ENCODE peak calls at places on chromosomes 2 and 18, in nine cellular contexts. B is HCT116, G is fibroblast of lung, Z is mammary epithelial cell, J is astrocyte, F is PC-3, E is GM23248, C is endothelial cell of umbilical vein, O is endodermal cell. M is an unnamed sample. For H3K36me3, the result is how much of the 10 kb centered on the place peaks cover.

GRCh38 chr18:46250084-46250811 is 146.1 kb downstream of the HAUS1 start:
- DNase-seq in B (peak), G (peak), Z (peak), J (peak), F (peak), E (peak), C (peak), O (no peak), M (peak)

GRCh38 chr18:73691118-73691517 is 456.5 kb downstream of the FBXO15 start:
- DNase-seq in B (no peak), G (peak), Z (no peak), J (peak), F (peak), E (peak), C (peak), O (no peak), M (peak)

GRCh38 chr2:40416486-40416885 is 35.4 kb downstream of the SLC8A1 start:
- DNase-seq in B (no peak), G (no peak), Z (peak), J (peak), F (peak), E (no peak), C (no peak), O (no peak), M (no peak)

GRCh38 chr2:182672471-182673165 is 43.4 kb upstream of the DNAJC10 start:
- DNase-seq in B (peak), G (peak), Z (peak), J (peak), F (peak), E (peak), C (peak), O (no peak), M (peak)

GRCh38 chr18:75131455-75132000 is 77.4 kb downstream of the PTGR3 start:
- DNase-seq in B (no peak), G (no peak), Z (no peak), J (no peak), F (no peak), E (peak), C (no peak), O (peak), M (no peak)

GRCh38 chr2:43024515-43024962 is 201.9 kb downstream of the ZFP36L2 start:
- DNase-seq in B (peak), G (peak), Z (no peak), J (no peak), F (peak), E (peak), C (peak), O (peak), M (peak)

GRCh38 chr2:182447843-182448242 is 21.0 kb upstream of the PDE1A start:
- DNase-seq in B (no peak), G (peak), Z (no peak), J (peak), F (no peak), E (peak), C (no peak), O (no peak), M (peak)

GRCh38 chr2:163621445-163622004 is 114.3 kb downstream of the FIGN start:
- DNase-seq in B (no peak), G (no peak), Z (no peak), J (no peak), F (no peak), E (no peak), C (no peak), O (peak), M (no peak)

GRCh38 chr2:152925540-152926448 is 207.4 kb downstream of the ARL6IP6 start:
- DNase-seq in B (peak), G (peak), Z (peak), J (peak), F (peak), E (peak), C (peak), O (peak), M (peak)

GRCh38 chr18:39296293-39296888 is 1730.8 kb upstream of the CELF4 start:
- DNase-seq in B (no peak), G (no peak), Z (no peak), J (no peak), F (no peak), E (no peak), C (no peak), O (no peak), M (no peak)

GRCh38 chr2:9820020-9820973 is 23.0 kb upstream of the TAF1B start:
- DNase-seq in B (no peak), G (peak), Z (peak), J (peak), F (peak), E (peak), C (no peak), O (peak), M (no peak)

GRCh38 chr18:61435064-61435652 is 101.9 kb downstream of the CDH20 start:
- DNase-seq in B (peak), G (peak), Z (no peak), J (no peak), F (peak), E (peak), C (peak), O (peak), M (peak)

GRCh38 chr2:211860224-211860623 is 678.4 kb downstream of the ERBB4 start:
- DNase-seq in B (no peak), G (no peak), Z (no peak), J (no peak), F (peak), E (no peak), C (no peak), O (no peak), M (no peak)

GRCh38 chr2:217751952-217752351 is 250.8 kb downstream of the TNS1 start:
- DNase-seq in B (no peak), G (no peak), Z (no peak), J (no peak), F (no peak), E (no peak), C (no peak), O (peak), M (no peak)

GRCh38 chr18:38695559-38696270 is 1130.1 kb upstream of the CELF4 start:
- DNase-seq in B (no peak), G (peak), Z (peak), J (peak), F (peak), E (peak), C (no peak), O (no peak), M (peak)

GRCh38 chr18:23902396-23902795 is 112.2 kb upstream of the TTC39C start:
- DNase-seq in B (no peak), G (no peak), Z (no peak), J (no peak), F (no peak), E (no peak), C (no peak), O (no peak), M (no peak)

GRCh38 chr2:181784556-181784955 is 104.2 kb upstream of the NEUROD1 start:
- DNase-seq in B (peak), G (peak), Z (peak), J (peak), F (peak), E (peak), C (peak), O (no peak), M (peak)

GRCh38 chr2:105786231-105787230 is 41.8 kb downstream of the NCK2 start:
- DNase-seq in B (no peak), G (no peak), Z (no peak), J (no peak), F (no peak), E (no peak), C (no peak), O (no peak), M (no peak)
- H3K9ac ChIP-seq in B (no peak), G (no peak), Z (no peak), J (no peak), F (no peak), E (no peak), C (no peak), O (no peak), M (no peak)

GRCh38 chr2:119155633-119156032 is 2.9 kb downstream of the C1QL2 start:
- DNase-seq in B (no peak), G (no peak), Z (no peak), J (no peak), F (no peak), E (no peak), C (no peak), O (peak), M (no peak)

GRCh38 chr2:119158563-119159347 is at the start of gene C1QL2:
- DNase-seq in B (no peak), G (no peak), Z (peak), J (no peak), F (no peak), E (peak), C (no peak), O (peak), M (peak)

GRCh38 chr2:119156105-119156890 is 2.3 kb downstream of the C1QL2 start:
- DNase-seq in B (no peak), G (no peak), Z (peak), J (no peak), F (no peak), E (peak), C (no peak), O (peak), M (no peak)

GRCh38 chr2:119157850-119158511 is 570 bp downstream of the C1QL2 start:
- DNase-seq in B (no peak), G (no peak), Z (no peak), J (no peak), F (no peak), E (no peak), C (no peak), O (peak), M (no peak)

GRCh38 chr2:119156891-119157773 is 1.4 kb downstream of the C1QL2 start:
- DNase-seq in B (no peak), G (no peak), Z (no peak), J (no peak), F (no peak), E (no peak), C (no peak), O (peak), M (no peak)
- H3K4me3 ChIP-seq in B (no peak), G (no peak), Z (no peak), J (no peak), F (no peak), E (no peak), C (no peak), O (peak), M (no peak)

GRCh38 chr2:1430491-1430890 is 17.2 kb downstream of the TPO start:
- DNase-seq in B (no peak), G (no peak), Z (no peak), J (no peak), F (no peak), E (no peak), C (no peak), O (no peak), M (no peak)

GRCh38 chr2:1431886-1432400 is 18.7 kb downstream of the TPO start:
- DNase-seq in B (no peak), G (no peak), Z (no peak), J (no peak), F (no peak), E (no peak), C (no peak), O (no peak), M (no peak)

GRCh38 chr2:1422716-1423285 is 9.5 kb downstream of the TPO start:
- DNase-seq in B (no peak), G (no peak), Z (no peak), J (no peak), F (no peak), E (no peak), C (no peak), O (peak), M (no peak)

GRCh38 chr2:1429895-1430294 is 16.6 kb downstream of the TPO start:
- DNase-seq in B (no peak), G (no peak), Z (no peak), J (no peak), F (no peak), E (no peak), C (no peak), O (no peak), M (no peak)

DNA sequence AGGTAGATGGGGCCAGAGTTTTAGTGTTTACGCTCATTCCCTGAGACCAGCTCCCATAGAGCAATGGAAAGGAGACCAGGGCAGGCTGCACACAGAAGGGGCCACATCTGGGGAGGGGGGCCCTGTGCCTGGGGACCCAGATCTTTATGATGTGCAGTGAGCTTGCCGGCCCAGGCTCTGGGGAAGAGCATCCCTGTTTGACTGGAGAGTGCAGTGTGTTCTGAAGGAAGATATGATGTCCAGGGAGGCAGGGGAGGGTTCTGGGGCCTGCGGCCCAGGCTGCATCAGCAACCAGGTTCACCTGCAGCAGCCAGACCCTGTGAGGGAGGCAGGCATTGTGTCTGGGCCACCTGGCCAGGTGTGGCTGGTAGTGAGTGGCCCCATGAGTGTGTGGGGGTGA is 13.8 kb downstream of the TPO start:
- DNase-seq in B (no peak), G (no peak), Z (no peak), J (no peak), F (no peak), E (no peak), C (no peak), O (no peak), M (no peak)
- H3K36me3 ChIP-seq in B (under half), G (under half), Z (under half), J (under half), F (under half), E (under half), C (under half), O (under half), M (under half)

GRCh38 chr2:126864861-126865260 is 33.8 kb upstream of the TEX51 start:
- DNase-seq in B (peak), G (no peak), Z (no peak), J (no peak), F (no peak), E (peak), C (no peak), O (peak), M (no peak)

GRCh38 chr2:126859631-126860030 is 39.1 kb upstream of the TEX51 start:
- DNase-seq in B (no peak), G (no peak), Z (no peak), J (no peak), F (no peak), E (no peak), C (no peak), O (peak), M (no peak)

GRCh38 chr2:126863336-126864015 is 35.2 kb upstream of the TEX51 start:
- DNase-seq in B (no peak), G (no peak), Z (no peak), J (no peak), F (no peak), E (no peak), C (no peak), O (no peak), M (no peak)

GRCh38 chr2:126860395-126860794 is 38.3 kb upstream of the TEX51 start:
- DNase-seq in B (no peak), G (no peak), Z (no peak), J (no peak), F (no peak), E (no peak), C (no peak), O (no peak), M (no peak)

GRCh38 chr2:126862730-126863129 is 36.0 kb upstream of the TEX51 start:
- DNase-seq in B (no peak), G (no peak), Z (no peak), J (no peak), F (no peak), E (no peak), C (no peak), O (no peak), M (no peak)
- H3K9ac ChIP-seq in B (no peak), G (no peak), Z (no peak), J (no peak), F (no peak), E (no peak), C (no peak), O (no peak), M (no peak)

DNA sequence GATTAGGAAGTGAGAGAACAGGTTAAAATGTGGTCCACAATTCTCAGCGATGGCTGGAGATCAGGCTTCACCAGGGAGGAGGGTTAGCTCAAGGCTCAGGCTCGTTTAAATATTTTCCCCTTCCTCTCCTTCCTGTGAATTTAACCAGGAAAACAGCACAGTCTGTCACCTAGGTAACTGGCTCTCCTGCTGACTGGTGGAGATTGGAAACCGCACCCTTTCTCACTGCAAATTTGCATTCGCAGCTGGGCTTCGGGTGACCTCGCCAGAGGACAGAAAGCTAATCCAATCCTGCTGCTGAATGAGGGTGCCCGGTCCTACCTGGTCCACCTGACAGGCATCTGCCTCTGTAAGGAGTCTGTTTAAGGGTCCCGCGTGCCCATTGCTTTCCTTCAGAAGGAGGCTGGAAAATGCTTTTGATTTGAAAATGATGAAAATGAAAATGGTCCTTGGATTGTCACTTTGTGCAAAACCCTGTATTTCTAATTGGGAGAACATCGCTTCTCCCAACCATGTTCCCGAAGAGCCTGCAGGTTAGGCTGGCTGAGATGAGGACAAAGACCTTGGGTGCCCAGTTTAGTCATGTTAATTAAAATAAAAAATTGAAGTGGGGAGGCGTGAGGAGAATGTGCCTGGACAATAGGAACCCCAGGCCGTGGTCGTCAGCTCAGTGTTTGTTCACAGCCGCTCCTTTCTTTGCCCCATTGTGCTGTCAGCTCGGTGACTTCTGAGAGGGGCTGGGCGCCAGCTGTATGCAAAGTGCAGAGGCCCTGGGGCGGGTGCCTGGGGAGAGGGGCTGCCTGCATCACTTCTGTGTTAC is 43.4 kb upstream of the MTCL1 start:
- DNase-seq in B (no peak), G (peak), Z (peak), J (peak), F (peak), E (peak), C (peak), O (peak), M (no peak)
- H3K4me3 ChIP-seq in B (no peak), G (no peak), Z (no peak), J (no peak), F (no peak), E (no peak), C (peak), O (peak), M (no peak)

DNA sequence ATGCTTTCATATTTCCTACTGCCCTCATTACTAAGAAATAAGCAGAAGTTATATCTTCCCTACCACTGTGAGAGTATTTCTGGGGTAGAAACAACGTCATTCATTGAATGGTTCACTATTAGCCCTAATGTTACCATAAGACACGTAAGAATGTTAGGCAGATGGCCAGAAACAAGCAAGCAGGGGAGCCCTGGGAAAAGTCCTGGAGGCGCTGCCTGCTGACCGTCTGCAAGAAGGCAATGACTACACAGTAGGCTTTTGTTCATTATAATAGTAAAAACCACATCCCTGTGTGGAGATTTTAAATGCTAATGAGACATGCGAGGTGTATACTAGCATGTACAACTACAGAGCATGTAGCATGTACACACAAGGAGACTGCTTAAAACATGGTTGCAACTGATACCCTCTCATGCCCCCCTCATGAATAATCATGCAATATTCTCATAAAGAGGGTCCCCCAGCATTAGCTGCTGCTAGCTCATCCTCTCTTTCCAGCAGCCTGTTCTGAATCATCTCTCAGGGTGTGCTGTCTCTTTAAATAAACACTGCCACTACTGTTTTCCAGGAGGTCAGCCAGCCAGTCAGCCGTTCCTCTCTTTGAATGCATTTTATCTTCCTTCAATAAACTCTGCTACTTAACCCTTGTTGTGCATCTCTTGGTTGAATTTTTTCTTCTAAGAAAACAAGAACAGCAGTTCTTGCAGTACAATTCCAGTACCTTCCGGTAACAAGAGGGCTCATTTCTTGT is 23.6 kb downstream of the SUCLG1 start:
- DNase-seq in B (no peak), G (peak), Z (peak), J (peak), F (no peak), E (peak), C (no peak), O (no peak), M (peak)
- H3K36me3 ChIP-seq in B (under half), G (under half), Z (under half), J (under half), F (under half), E (under half), C (under half), O (half or more), M (half or more)

DNA sequence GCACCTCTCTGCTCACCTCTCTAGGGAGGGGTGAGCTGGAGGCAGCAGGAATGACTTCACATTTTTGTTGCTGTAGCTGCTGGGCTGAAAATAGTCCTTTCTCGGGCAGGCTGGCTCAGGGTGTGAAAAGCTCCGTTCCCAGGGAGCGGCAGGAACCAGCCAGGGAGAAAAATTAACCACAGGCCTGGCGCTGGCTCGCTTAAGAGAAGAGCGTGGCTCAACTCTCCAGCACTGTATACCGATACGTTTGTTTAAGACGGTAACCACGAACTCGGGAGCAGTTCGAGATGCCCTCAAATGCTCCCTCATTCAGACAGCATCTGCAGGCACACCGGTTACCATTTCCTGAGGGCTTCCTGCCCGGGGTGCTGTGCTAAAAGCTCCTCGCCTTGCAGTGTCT is 129.6 kb downstream of the CELF4 start:
- DNase-seq in B (no peak), G (no peak), Z (peak), J (peak), F (no peak), E (peak), C (no peak), O (no peak), M (no peak)
- H3K9ac ChIP-seq in B (no peak), G (no peak), Z (no peak), J (no peak), F (no peak), E (no peak), C (no peak), O (no peak), M (no peak)

M was measured in adipocyte.